ENCODE peak calls at places on chromosomes 16 and 17, in six cellular contexts. H is HCT116; D is AG04450; Z is sigmoid colon; K is CD4-positive, CD25-positive, alpha-beta regulatory T cell; N is tibial nerve. M is an unnamed sample.

GRCh38 chr16:1290032-1290431 is 19.4 kb upstream of the UBE2I start:
- DNase-seq in H (no peak), K (no peak), N (no peak), Z (no peak), D (no peak), M (no peak)

GRCh38 chr17:79217473-79218135 is 143.0 kb downstream of the ENGASE start:
- DNase-seq in Z (no peak), H (no peak), D (no peak), N (no peak), K (no peak), M (no peak)

GRCh38 chr17:35299108-35299507 is 56.2 kb downstream of the SLFN5 start:
- DNase-seq in H (no peak), D (no peak), K (no peak), Z (no peak), N (no peak), M (no peak)

GRCh38 chr16:12340151-12340733 is 363.7 kb downstream of the SNX29 start:
- DNase-seq in D (no peak), K (peak), Z (no peak), N (no peak), H (peak), M (no peak)

GRCh38 chr17:32323046-32323445 is 18.9 kb downstream of the C17orf75 start:
- DNase-seq in Z (no peak), K (no peak), N (no peak), D (no peak), H (no peak), M (no peak)

GRCh38 chr17:44417553-44417952 is 28.1 kb upstream of the ITGA2B start:
- DNase-seq in D (peak), H (peak), N (no peak), Z (no peak), K (no peak), M (peak)

GRCh38 chr17:5035356-5035755 is at the start of gene SLC52A1:
- DNase-seq in N (no peak), K (no peak), H (no peak), Z (no peak), D (no peak), M (no peak)

GRCh38 chr17:81454473-81454872 is 58.1 kb downstream of the ACTG1 start:
- DNase-seq in Z (no peak), N (no peak), H (no peak), D (no peak), K (no peak), M (no peak)

GRCh38 chr17:81453049-81453448 is 57.8 kb downstream of the BAHCC1 start:
- DNase-seq in N (no peak), D (no peak), H (no peak), Z (no peak), K (no peak), M (no peak)

GRCh38 chr17:60901806-60902205 is 224.2 kb downstream of the BCAS3 start:
- DNase-seq in K (no peak), H (no peak), N (no peak), D (peak), Z (no peak), M (no peak)

GRCh38 chr16:22008215-22009142 is 568 bp downstream of the MOSMO start:
- DNase-seq in N (no peak), K (peak), Z (peak), H (no peak), D (no peak), M (no peak)

GRCh38 chr16:85448557-85449194 is 164.4 kb upstream of the GSE1 start:
- DNase-seq in N (no peak), K (peak), D (no peak), H (no peak), Z (no peak), M (no peak)

GRCh38 chr17:77318491-77319210 is 177.9 kb downstream of the SEC14L1 start:
- DNase-seq in N (no peak), Z (peak), D (no peak), H (no peak), K (no peak), M (no peak)

GRCh38 chr17:11644265-11645212 is 46.3 kb downstream of the DNAH9 start:
- DNase-seq in D (no peak), Z (peak), N (peak), H (peak), K (peak), M (peak)

GRCh38 chr17:1000597-1001490 is 3.9 kb downstream of the TIMM22 start:
- DNase-seq in H (no peak), N (no peak), D (no peak), K (no peak), Z (no peak), M (no peak)

GRCh38 chr17:75364078-75364477 is 41.4 kb downstream of the GRB2 start:
- DNase-seq in H (no peak), K (no peak), D (peak), Z (no peak), N (no peak), M (no peak)

GRCh38 chr17:67386965-67387551 is 10.0 kb downstream of the PITPNC1 start:
- DNase-seq in K (peak), D (no peak), Z (no peak), N (no peak), H (peak), M (no peak)

GRCh38 chr17:30336369-30337171 is 2.7 kb upstream of the TMIGD1 start:
- DNase-seq in K (peak), Z (no peak), D (no peak), H (peak), N (no peak), M (no peak)

GRCh38 chr17:67032985-67033384 is 11.4 kb upstream of the CACNG1 start:
- DNase-seq in N (no peak), K (no peak), H (no peak), D (no peak), Z (no peak), M (no peak)

GRCh38 chr17:43676471-43676870 is 14.7 kb upstream of the MEOX1 start:
- DNase-seq in N (no peak), D (no peak), Z (no peak), K (no peak), H (no peak), M (no peak)

GRCh38 chr16:69741519-69741918 is 13.2 kb downstream of the NOB1 start:
- DNase-seq in D (no peak), H (no peak), N (no peak), K (no peak), Z (no peak), M (no peak)

GRCh38 chr16:67441907-67442306 is 11.0 kb downstream of the HSD11B2 start:
- DNase-seq in D (no peak), H (no peak), K (no peak), N (no peak), Z (no peak), M (no peak)
- H3K27ac ChIP-seq in D (peak), H (no peak), K (no peak), N (no peak), Z (no peak), M (no peak)

GRCh38 chr16:3389663-3390338 is 11.0 kb downstream of the ZSCAN32 start:
- DNase-seq in Z (no peak), D (no peak), K (no peak), H (no peak), N (no peak), M (no peak)
- H3K27ac ChIP-seq in Z (no peak), D (no peak), K (no peak), H (no peak), N (no peak), M (no peak)

GRCh38 chr16:30958164-30959083 is 870 bp downstream of the SETD1A start:
- DNase-seq in D (no peak), Z (no peak), K (no peak), N (no peak), H (peak), M (no peak)
- H3K27ac ChIP-seq in D (peak), Z (peak), K (peak), N (peak), H (peak), M (no peak)

DNA sequence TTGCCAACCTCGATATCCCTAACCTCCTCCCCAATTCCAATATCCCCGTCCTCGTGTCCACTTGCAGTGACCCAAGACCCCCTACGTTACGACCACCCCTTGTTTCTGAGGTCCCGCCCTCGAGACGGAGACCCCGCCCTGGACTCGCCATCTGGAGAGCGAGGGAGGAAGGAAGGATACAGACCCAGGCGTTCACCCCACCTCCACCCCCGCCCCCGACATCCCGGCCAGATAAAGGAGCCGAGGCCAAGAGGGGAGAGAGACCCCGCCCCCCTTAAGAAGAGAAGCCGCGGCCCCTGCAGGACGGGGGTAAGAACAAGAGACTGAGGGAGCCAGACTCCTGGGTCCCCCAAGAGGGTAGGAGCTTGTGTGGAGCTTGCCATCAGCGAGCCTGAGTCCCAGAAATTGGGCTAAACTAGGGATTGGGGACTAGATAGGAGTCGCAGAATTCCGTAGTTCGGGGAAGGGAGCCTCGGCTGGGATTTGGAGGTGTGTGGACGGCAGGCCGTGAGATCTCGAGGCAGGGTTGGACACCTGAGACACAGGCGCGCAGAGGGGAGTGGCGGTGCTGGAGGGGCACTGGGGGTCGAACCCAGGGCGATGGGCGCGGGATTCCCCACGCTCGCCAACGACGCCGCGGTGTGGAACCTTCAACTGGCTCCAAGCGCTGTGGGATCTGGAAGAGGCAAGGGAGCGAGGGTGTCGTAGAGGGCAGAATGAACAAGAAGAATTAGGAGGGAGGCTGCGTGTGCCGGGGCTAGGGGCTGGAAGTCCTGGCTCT is at the start of gene BCL6B:
- DNase-seq in D (no peak), N (no peak), Z (no peak), K (no peak), H (no peak), M (no peak)
- H3K27ac ChIP-seq in D (no peak), N (no peak), Z (peak), K (peak), H (peak), M (peak)

GRCh38 chr17:58753026-58753425 is 2.6 kb upstream of the PPM1E start:
- DNase-seq in Z (no peak), N (no peak), H (no peak), K (no peak), D (no peak), M (no peak)

DNA sequence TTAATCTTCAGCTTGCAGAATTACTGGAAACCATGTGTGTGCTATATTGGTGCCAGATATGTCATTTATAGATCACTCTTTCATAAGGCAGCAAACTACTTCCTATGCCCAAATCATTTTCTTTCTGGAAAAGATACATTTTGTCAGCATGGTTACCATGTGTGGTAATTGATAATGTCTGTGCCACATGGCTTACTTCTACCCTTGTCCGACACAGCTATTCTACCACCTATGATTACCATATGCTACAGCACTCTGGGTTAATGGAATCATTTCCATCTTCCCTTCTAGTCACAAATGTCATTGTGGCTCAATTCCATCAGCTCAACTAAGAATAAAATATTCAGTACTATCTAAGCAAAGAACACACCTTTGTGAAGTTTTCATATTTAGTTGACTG is 8.0 kb upstream of the PPM1E start:
- DNase-seq in K (no peak), Z (no peak), D (no peak), H (no peak), N (no peak), M (no peak)
- H3K27ac ChIP-seq in K (no peak), Z (no peak), D (no peak), H (no peak), N (no peak), M (no peak)

DNA sequence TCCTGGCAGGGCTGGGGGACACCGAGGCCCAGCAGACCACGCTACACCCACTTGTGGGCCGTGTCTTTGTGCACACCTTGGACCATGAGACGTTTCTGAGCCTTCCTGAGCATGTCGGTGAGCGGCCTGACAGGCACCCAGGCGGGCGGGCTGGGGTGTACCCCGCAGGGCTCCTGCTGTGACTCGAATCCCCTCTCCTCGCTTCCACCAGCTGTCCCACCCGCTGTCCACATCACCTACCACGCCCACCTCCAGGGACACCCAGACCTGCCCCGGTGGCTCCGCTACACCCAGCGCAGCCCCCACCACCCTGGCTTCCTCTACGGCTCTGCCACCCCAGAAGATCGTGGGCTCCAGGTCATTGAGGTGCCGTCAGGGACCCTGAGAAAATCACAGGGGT is 1.6 kb downstream of the SGCA start:
- DNase-seq in H (no peak), Z (no peak), D (no peak), K (no peak), N (no peak), M (no peak)
- H3K27ac ChIP-seq in H (no peak), Z (peak), D (no peak), K (no peak), N (no peak), M (no peak)

DNA sequence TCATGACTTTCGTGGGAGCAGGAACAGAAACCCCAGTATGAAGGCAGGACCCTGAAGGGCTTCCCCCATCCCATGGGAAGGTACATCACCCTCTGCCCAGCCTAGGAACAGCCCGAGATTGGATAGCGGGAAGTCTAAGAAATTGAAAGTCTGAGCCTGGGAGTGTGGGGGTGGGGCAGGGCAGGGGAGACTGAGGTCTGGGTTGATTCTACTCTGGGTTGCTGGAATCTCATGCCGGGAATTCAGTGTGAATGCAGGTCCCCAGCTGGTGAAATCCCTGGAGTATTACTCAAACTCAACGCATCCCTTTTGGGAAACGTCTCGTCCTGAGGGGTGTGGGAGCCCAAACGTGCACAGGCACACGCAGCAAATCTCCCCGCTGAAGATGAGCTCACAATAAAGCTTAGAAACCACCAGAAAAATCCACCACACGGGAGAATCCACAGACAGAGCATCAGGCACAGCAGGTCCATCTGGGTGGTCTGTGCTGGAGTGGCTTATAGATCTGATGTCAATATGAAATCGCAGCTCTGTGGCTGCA is 55.4 kb downstream of the SOCS1 start:
- DNase-seq in K (no peak), N (no peak), Z (no peak), D (no peak), H (no peak), M (no peak)
- H3K27ac ChIP-seq in K (no peak), N (no peak), Z (no peak), D (no peak), H (no peak), M (no peak)

GRCh38 chr17:50123649-50124349 is 6.2 kb downstream of the SAMD14 start:
- DNase-seq in D (no peak), N (no peak), H (no peak), K (no peak), Z (no peak), M (no peak)
- H3K27ac ChIP-seq in D (peak), N (no peak), H (peak), K (no peak), Z (peak), M (no peak)

GRCh38 chr17:57109393-57110151 is 24.5 kb downstream of the AKAP1 start:
- DNase-seq in H (no peak), K (no peak), N (no peak), Z (peak), D (no peak), M (peak)

GRCh38 chr17:57106836-57107497 is 21.9 kb downstream of the AKAP1 start:
- DNase-seq in D (no peak), N (no peak), H (no peak), K (no peak), Z (no peak), M (no peak)

GRCh38 chr17:57107498-57108101 is 22.6 kb downstream of the AKAP1 start:
- DNase-seq in H (peak), Z (no peak), K (no peak), D (no peak), N (no peak), M (no peak)

GRCh38 chr17:57110152-57110542 is 25.1 kb downstream of the AKAP1 start:
- DNase-seq in D (no peak), K (no peak), N (no peak), Z (peak), H (no peak), M (no peak)

GRCh38 chr17:57108656-57109392 is 23.8 kb downstream of the AKAP1 start:
- DNase-seq in H (no peak), D (no peak), K (no peak), Z (no peak), N (no peak), M (no peak)
- H3K27ac ChIP-seq in H (peak), D (no peak), K (no peak), Z (peak), N (no peak), M (peak)

DNA sequence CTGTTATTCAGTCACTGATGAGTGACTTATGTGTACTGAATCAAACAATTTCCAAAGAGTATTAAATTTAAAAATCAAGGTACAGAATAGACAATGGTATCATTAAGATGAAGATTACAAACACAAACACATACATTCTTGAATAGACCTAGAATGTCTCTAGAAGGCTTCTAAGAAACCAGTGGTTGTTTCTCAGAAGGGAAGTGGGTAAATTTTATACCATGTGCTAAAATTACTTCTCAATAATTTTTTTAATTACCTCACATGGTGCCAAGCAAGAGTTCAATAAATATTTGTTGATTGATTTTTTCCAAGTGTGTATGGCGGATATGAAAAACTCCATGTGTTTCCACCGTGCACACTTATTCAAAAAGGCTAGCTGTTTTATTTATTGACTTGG is 6.4 kb downstream of the DYNLRB2 start:
- DNase-seq in Z (no peak), N (no peak), H (no peak), D (no peak), K (peak), M (no peak)
- H3K27ac ChIP-seq in Z (no peak), N (no peak), H (no peak), D (no peak), K (no peak), M (no peak)